ENCODE peak calls at places on chromosome 16, in four cellular contexts. T, S, W and X are unnamed samples.

GRCh38 chr16:58393138-58393504 is 850 bp downstream of the GINS3 start:
- DNase-seq in T (no peak), S (no peak), W (no peak), X (peak; percentile 23)

GRCh38 chr16:23900480-23901177 is 64.8 kb downstream of the PRKCB start:
- DNase-seq in W (no peak), S (no peak), T (no peak), X (no peak)

GRCh38 chr16:81836279-81837054 is 57.4 kb downstream of the PLCG2 start:
- DNase-seq in T (no peak), S (peak; percentile 51), W (no peak), X (no peak)

GRCh38 chr16:89009343-89010209 is 32.6 kb upstream of the CBFA2T3 start:
- DNase-seq in T (peak; percentile 68), W (peak; percentile 20), S (peak; percentile 36), X (peak; percentile 77)

GRCh38 chr16:81607006-81607405 is 162.4 kb downstream of the CMIP start:
- DNase-seq in W (no peak), T (no peak), S (no peak), X (no peak)

GRCh38 chr16:35198223-35199199 is 1739.1 kb downstream of the TP53TG3F start:
- DNase-seq in S (no peak), T (no peak), W (no peak), X (no peak)

GRCh38 chr16:85262558-85263196 is 150.4 kb upstream of the CIBAR2 start:
- DNase-seq in T (no peak), S (no peak), W (no peak), X (no peak)

GRCh38 chr16:55811811-55812210 is 21.1 kb downstream of the CES1 start:
- DNase-seq in T (no peak), S (no peak), W (no peak), X (no peak)

GRCh38 chr16:12089492-12090161 is 113.1 kb downstream of the SNX29 start:
- DNase-seq in T (peak; percentile 66), S (no peak), W (no peak), X (peak; percentile 50)

GRCh38 chr16:75219088-75219487 is 300 bp downstream of the CTRB1 start:
- DNase-seq in T (no peak), S (no peak), W (no peak), X (no peak)

GRCh38 chr16:88818610-88818874 is 6.8 kb upstream of the APRT start:
- DNase-seq in T (no peak), S (no peak), W (no peak), X (no peak)

DNA sequence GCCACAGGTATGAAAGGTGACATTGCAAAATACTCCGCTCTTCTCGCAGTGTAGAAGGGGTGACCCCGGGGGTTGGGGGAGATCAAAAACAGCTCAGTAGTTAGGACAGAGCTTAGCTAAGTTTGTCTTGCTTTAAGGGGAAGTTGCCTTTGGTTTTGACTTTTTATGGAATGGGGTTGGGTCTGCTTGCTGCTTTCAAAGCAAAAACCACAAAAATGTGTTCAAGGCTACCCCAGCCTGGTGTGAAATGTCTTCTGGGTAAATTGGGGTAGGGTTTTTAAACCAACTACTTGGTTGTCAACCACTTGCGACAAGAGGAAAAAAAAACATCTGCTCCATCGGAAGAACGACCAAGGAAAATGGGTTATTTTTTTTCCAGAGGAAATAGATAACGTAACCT is 6.2 kb downstream of the FUS start:
- DNase-seq in T (no peak), W (no peak), S (no peak), X (no peak)
- H3F3A ChIP-seq in T (peaks cover 71% of the 10 kb centered on the region), W (no peaks in the 10 kb centered on the region), S (peaks cover 7% of the 10 kb centered on the region), X (peaks cover 75% of the 10 kb centered on the region)

GRCh38 chr16:79093554-79093967 is 507.0 kb downstream of the MAF start:
- DNase-seq in W (no peak), T (no peak), S (no peak), X (no peak)
- TF ChIP-seq EZH2phosphoT487 in W (no peak), T (no peak), S (no peak), X (no peak)

GRCh38 chr16:24950275-24950674 is 64.9 kb downstream of the ARHGAP17 start:
- DNase-seq in T (no peak), W (peak; percentile 15), S (no peak), X (no peak)

GRCh38 chr16:24955975-24956731 is 59.0 kb downstream of the ARHGAP17 start:
- DNase-seq in S (no peak), T (no peak), W (no peak), X (no peak)

GRCh38 chr16:24953721-24954120 is 61.4 kb downstream of the ARHGAP17 start:
- DNase-seq in S (no peak), T (no peak), W (no peak), X (no peak)

GRCh38 chr16:24957887-24958286 is 57.3 kb downstream of the ARHGAP17 start:
- DNase-seq in S (no peak), T (peak; percentile 17), W (no peak), X (no peak)

GRCh38 chr16:24954137-24954536 is 61.0 kb downstream of the ARHGAP17 start:
- DNase-seq in T (no peak), S (no peak), W (no peak), X (no peak)
- H3K36me3 ChIP-seq in T (peaks cover 20% of the 10 kb centered on the region), S (no peaks in the 10 kb centered on the region), W (peaks cover 13% of the 10 kb centered on the region), X (no peaks in the 10 kb centered on the region)

GRCh38 chr16:65068151-65068740 is 53.6 kb downstream of the CDH11 start:
- DNase-seq in S (no peak), T (peak; percentile 57), W (no peak), X (no peak)
- H3F3A ChIP-seq in S (no peaks in the 10 kb centered on the region), T (no peaks in the 10 kb centered on the region), W (no peaks in the 10 kb centered on the region), X (no peaks in the 10 kb centered on the region)

GRCh38 chr16:67561824-67562525 is 351 bp upstream of the CTCF start:
- DNase-seq in T (peak; percentile 97), W (peak; percentile 93), S (peak; percentile 98), X (peak; percentile 98)

GRCh38 chr16:67561501-67561823 is 864 bp upstream of the CTCF start:
- DNase-seq in W (no peak), S (no peak), T (peak; percentile 19), X (no peak)

GRCh38 chr16:67562526-67562917 is at the start of gene CTCF:
- DNase-seq in S (peak; percentile 85), W (peak; percentile 73), T (peak; percentile 87), X (peak; percentile 96)

GRCh38 chr16:67563708-67564468 is 1.6 kb downstream of the CTCF start:
- DNase-seq in W (peak; percentile 37), T (peak; percentile 48), S (peak; percentile 81), X (peak; percentile 36)

GRCh38 chr16:67562918-67563707 is 787 bp downstream of the CTCF start:
- DNase-seq in T (peak; percentile 74), S (peak; percentile 66), W (peak; percentile 22), X (peak; percentile 92)
- TF ChIP-seq EZH2phosphoT487 in T (no peak), S (no peak), W (no peak), X (no peak)

GRCh38 chr16:86511317-86512161 is 1.2 kb downstream of the FOXF1 start:
- DNase-seq in S (no peak), T (no peak), W (no peak), X (peak; percentile 50)
- H3K36me3 ChIP-seq in S (no peaks in the 10 kb centered on the region), T (no peaks in the 10 kb centered on the region), W (no peaks in the 10 kb centered on the region), X (no peaks in the 10 kb centered on the region)

GRCh38 chr16:22369221-22369811 is 5.1 kb downstream of the CDR2 start:
- DNase-seq in W (peak; percentile 15), S (peak; percentile 59), T (no peak), X (no peak)
- H3F3A ChIP-seq in W (peaks cover 3% of the 10 kb centered on the region), S (peaks cover 15% of the 10 kb centered on the region), T (no peaks in the 10 kb centered on the region), X (peaks cover 23% of the 10 kb centered on the region)

GRCh38 chr16:31451681-31452351 is 7.5 kb upstream of the ARMC5 start:
- DNase-seq in W (peak; percentile 60), S (peak; percentile 21), T (peak; percentile 85), X (peak; percentile 79)
- TF ChIP-seq EZH2phosphoT487 in W (no peak), S (no peak), T (no peak), X (no peak)

GRCh38 chr16:10112021-10112420 is 70.2 kb downstream of the GRIN2A start:
- DNase-seq in S (no peak), W (peak; percentile 58), T (no peak), X (no peak)

GRCh38 chr16:10111156-10111761 is 71.0 kb downstream of the GRIN2A start:
- DNase-seq in W (no peak), T (no peak), S (no peak), X (no peak)

GRCh38 chr16:10114411-10114810 is 67.8 kb downstream of the GRIN2A start:
- DNase-seq in W (peak; percentile 65), T (no peak), S (no peak), X (no peak)

DNA sequence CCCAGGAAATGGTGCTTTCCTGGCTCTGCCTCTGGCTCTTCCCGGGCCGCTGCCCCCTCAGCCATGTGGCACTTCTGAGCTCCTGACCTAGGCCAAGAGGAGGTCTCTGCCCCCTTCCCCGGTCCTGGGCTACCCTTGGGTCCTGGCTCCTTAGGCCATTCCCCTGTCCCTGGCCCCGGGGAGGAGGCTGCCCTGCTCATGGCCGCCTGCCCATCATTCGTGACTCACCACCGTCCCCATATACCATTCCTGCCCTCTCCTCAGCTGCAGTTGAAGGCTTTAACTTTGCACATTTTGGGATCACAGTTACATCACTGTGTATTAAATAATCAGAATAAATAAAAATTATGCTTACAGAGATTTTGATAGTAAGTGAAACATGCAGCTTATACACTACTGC is 69.0 kb downstream of the GRIN2A start:
- DNase-seq in S (no peak), T (no peak), W (no peak), X (no peak)
- H3K36me3 ChIP-seq in S (no peaks in the 10 kb centered on the region), T (no peaks in the 10 kb centered on the region), W (no peaks in the 10 kb centered on the region), X (no peaks in the 10 kb centered on the region)

DNA sequence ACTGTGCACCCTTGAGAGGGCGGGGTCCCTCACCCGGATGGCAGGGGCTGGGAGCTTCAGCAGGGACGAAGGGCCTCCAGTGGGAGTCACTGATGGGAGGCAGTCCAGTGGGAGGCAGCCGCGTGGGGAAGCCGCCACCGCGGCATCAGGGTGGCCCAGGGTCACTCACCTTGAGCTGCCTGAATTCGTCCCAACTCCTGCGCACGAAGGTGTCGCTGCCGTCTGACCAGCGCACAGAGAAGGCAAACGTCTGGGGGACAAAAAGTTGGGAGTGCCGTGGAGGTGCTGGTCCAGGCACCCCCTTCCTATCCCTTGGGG is 540 bp downstream of the NOXO1 start:
- DNase-seq in S (no peak), W (no peak), T (no peak), X (no peak)
- H3F3A ChIP-seq in S (peaks cover 27% of the 10 kb centered on the region), W (peaks cover 3% of the 10 kb centered on the region), T (peaks cover 34% of the 10 kb centered on the region), X (peaks cover 26% of the 10 kb centered on the region)